ENCODE peak calls at places on chromosomes 2 and 18, in five cellular contexts. I is transverse colon, N is stomach, P is astrocyte, L is brain microvascular endothelial cell. M is an unnamed sample.

GRCh38 chr2:177164131-177164530 is 48.5 kb upstream of the HNRNPA3 start:
- DNase-seq in I (no peak), N (no peak), P (no peak), L (no peak), M (no peak)

GRCh38 chr2:68287580-68288441 is 31.9 kb downstream of the CNRIP1 start:
- DNase-seq in I (no peak), N (no peak), P (peak), L (no peak), M (no peak)

GRCh38 chr2:176483481-176483880 is 214.2 kb downstream of the MTX2 start:
- DNase-seq in I (no peak), N (no peak), P (no peak), L (no peak), M (no peak)

GRCh38 chr2:1842945-1843344 is 98.6 kb upstream of the PXDN start:
- DNase-seq in I (no peak), N (no peak), P (no peak), L (no peak), M (no peak)

GRCh38 chr2:237190958-237191692 is 105.4 kb downstream of the COPS8 start:
- DNase-seq in I (no peak), N (no peak), P (no peak), L (no peak), M (no peak)

GRCh38 chr2:62266433-62267038 is 70.6 kb downstream of the B3GNT2 start:
- DNase-seq in I (no peak), N (no peak), P (peak), L (peak), M (no peak)

GRCh38 chr2:106115250-106115649 is 78.9 kb downstream of the UXS1 start:
- DNase-seq in I (no peak), N (no peak), P (peak), L (peak), M (no peak)

GRCh38 chr2:76008001-76008702 is 297.4 kb upstream of the GCFC2 start:
- DNase-seq in I (peak), N (peak), P (no peak), L (no peak), M (no peak)

GRCh38 chr18:49022311-49023280 is 71.8 kb upstream of the SMAD7 start:
- DNase-seq in I (peak), N (peak), P (no peak), L (no peak), M (no peak)

GRCh38 chr18:42937434-42937833 is 178.1 kb downstream of the RIT2 start:
- DNase-seq in I (no peak), N (no peak), P (no peak), L (no peak), M (no peak)

GRCh38 chr18:42936289-42936688 is 179.2 kb downstream of the RIT2 start:
- DNase-seq in I (no peak), N (no peak), P (no peak), L (no peak), M (no peak)

GRCh38 chr18:42929857-42930256 is 185.6 kb downstream of the RIT2 start:
- DNase-seq in I (no peak), N (no peak), P (peak), L (peak), M (no peak)

GRCh38 chr18:42929181-42929580 is 186.3 kb downstream of the RIT2 start:
- DNase-seq in I (no peak), N (no peak), P (peak), L (peak), M (no peak)

DNA sequence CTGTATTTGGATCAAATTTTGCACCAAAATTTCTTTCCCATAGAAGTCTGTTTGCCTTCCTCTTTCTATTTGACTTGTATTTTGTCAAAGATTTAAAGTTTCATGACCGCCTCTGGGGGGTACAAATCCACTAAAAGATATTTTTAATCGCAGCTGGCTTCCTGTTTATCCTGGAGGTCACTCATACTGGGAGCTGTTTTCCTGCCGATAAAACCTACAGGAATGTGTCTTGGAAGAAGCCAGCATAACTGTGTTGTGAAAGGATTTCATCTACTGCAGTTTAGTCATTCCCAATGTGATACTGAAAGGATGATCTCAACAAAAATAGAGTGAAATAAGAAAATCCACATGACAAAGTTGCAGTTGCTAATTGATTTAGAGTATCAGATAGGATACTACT is 184.0 kb downstream of the RIT2 start:
- DNase-seq in I (no peak), N (no peak), P (peak), L (peak), M (no peak)
- TF ChIP-seq CTCF in I (no peak), N (no peak), P (no peak), L (no peak), M (no peak)

DNA sequence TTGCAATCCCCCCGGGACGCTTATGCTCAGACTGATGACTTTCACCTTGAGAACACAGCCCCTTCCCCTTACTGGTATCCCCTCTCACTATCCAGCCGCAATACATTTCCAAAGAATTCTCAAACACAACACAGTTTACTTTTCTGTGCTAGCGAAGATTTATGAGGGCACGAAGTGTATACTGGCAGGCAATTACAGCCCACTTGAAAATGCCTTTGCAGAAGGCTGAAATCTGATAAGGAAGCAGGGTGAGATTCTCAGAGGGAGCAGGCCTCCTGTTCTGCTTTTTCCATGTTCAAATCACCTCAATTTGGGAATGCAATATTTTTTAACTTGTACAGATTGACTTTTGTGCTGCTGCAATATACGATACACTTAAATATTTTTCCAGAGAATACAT is 262.2 kb downstream of the EPHA4 start:
- DNase-seq in I (no peak), N (no peak), P (no peak), L (no peak), M (no peak)
- H3K27ac ChIP-seq in I (no peak), N (no peak), P (no peak), L (no peak), M (no peak)

DNA sequence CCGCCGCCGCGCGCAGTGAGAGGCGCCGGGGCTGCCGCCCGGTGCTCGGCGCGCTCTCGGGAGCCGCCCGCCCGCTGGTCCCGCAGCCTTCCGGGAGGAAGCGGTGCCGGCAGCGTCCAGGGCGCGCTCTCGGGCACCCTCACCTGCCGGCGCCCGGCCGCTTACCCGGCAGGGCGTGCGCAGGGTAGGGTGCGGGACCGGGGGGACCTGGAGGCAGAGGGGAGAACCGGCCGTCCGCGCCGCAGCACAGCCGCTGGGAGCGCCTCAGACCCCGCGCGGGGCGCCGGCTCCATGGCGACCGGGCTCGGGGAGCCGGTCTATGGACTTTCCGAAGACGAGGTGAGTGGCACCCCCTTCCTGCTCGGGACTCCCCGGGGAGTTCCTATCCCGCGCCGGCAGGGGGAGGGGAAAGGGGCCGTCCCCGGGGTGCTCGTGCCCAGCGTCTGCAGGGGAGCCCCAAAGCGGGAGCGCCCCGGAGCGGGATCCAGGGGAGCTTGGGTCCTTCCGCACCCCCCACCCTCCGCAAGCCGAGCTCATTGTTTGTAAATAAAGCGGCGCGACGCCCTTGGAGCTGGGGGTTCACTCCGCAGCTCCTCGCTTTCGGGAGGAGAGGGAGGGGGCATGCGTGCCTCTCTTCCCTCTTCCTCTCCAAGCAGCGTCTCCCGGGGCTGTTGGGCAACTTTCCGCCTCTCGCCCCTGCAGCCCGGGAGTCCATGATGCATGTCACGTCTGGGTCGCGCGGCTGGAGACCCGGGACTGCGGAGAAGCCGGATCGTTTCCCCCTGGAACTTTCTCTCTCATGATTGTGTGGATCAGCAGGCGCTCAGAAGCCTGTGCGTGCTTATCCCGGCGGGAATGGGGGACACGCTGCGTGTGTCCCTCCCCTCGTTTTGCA is 591 bp downstream of the NEDD4L start:
- DNase-seq in I (peak), N (peak), P (no peak), L (no peak), M (peak)
- TF ChIP-seq CTCF in I (peak), N (no peak), P (no peak), L (no peak), M (no peak)

DNA sequence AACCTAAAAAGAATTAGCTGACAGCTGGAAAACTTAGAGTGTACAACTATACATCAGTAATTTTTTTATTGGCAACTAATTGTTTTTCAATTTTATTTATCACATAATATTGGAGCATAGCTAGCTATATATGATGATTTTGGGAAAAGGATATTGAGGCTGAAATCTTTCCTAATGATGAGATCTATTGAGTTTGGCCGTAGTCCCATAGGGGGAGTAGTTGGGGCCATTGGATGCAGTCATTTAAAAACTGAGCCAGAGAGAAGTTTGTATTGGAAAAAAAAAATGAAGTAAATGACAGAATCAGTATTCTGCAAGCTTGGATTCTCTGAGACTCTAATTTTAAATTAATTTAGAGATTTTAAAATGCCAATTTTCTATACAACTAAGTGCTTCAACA is 179.8 kb downstream of the LTBP1 start:
- DNase-seq in I (no peak), N (no peak), P (no peak), L (no peak), M (no peak)
- H3K27ac ChIP-seq in I (no peak), N (no peak), P (no peak), L (no peak), M (no peak)

DNA sequence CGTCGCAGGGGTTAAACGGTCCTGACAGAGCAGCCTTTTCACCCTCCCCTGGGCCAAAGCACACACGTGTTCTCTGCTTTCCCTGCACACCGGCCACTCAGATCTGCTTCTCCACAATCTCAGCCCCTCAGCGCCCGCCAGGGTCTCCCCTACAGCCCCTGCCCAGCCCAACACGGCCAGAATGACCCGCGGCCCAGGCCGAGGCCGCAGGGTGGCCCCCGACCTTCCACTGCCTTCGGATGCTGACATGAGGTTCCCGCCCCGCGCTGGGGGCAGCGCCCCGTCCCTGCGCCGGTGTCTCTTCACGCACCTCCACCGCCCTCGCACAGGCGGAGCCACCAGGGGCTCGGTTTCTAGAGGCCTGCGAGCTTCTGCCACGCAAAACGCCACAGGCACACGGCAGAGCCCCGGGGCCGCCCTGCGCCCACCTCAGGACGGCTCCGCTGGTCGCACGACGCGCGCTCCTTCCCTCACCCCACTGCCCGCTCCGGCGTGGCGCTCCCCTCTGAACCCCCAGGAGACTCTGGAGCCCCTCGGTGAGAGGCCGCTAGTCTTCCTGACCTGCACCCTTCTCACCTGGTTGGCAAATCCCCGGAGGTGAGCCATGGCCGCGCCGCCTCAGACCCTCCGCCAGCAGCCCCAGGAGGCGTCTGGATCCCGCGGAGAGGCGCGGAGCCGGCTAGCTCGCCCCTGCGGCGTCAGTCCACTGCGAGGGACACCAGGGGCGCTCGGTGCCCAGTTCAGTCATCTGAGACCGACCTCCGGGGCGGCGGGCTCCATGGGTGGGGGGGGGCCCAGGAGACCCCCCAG is 749 bp downstream of the STK25 start:
- DNase-seq in I (peak), N (peak), P (no peak), L (no peak), M (peak)
- TF ChIP-seq CTCF in I (peak), N (no peak), P (no peak), L (peak), M (no peak)

DNA sequence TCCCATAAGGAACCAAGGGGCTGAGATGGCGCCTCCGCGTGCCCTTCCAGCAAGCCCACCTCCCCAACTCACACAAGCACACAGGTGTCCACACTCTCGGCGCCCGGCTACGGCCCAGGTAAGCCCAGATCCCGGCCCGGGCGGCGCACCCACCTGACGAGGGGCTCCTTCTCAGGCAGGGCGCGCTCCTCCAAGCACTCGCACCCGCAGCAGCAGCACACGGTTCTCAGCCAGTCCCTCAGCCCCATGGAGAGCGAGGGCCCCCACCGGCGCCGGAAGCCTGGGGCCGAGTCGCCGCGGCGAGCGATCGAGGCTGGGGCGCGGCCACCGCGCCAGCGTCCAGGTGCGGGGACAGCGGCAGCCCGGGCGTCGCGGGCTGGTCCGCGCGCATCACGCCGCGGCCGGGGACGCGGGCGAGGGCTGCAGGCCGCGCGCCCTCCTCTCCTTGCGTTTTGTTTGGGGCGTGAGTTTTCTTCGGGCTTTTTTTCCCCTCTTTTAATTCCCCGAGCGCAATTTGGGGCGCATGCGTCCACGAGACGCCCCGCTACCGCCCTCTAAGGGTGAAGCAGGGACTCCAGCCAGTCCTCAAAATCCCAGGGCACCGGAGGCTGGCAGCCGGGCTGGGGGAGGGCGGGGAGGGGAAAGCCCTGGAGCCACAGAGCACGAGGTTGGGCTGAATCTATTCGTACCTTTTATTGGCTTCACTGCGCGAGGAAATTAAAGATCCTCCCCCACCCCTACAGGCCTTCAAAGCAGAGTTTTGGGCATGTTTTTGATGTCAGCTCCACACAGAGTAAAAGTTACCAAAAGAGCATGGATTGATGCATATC is at the start of gene MREG:
- DNase-seq in I (peak), N (peak), P (peak), L (peak), M (peak)
- H3K27ac ChIP-seq in I (peak), N (peak), P (no peak), L (no peak), M (peak)

DNA sequence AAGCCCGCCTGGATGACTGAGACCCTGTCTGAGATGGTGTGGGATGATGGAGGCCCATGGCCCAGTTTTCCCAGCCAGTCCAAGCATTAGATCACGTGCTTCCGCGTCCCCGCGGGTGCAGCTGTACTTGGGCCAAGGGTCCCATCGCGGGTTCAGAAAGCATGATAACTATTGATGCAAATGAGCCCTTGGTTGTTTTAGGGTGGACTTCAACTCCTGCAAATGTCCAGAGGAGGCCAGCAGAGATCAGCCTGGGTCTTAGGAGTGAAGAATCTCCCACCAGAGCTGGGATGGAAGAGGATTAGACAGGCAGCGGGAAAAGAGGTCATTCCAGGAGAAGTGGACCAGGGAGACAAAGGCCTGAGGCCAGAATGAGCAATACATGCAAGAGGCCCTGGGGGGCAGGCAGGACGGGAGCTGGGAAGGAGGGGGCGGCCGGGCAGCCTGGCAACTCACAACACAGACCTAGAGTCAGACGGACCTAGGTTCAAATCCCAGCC is 89.9 kb upstream of the TMEM247 start:
- DNase-seq in I (no peak), N (no peak), P (no peak), L (no peak), M (no peak)
- TF ChIP-seq CTCF in I (no peak), N (no peak), P (no peak), L (no peak), M (no peak)

M was measured in RWPE1.